ENCODE peak calls at places on chromosomes 11 and 22, in five cellular contexts. X is endodermal cell, O is adrenal gland, K is cardiac muscle cell, D is uterus. J is an unnamed sample. For H3K9me3, the result is how much of the 10 kb centered on the place peaks cover.

GRCh38 chr11:87866951-87867350 is 308.3 kb downstream of the RAB38 start:
- DNase-seq in X (no peak), O (no peak), D (no peak), K (no peak), J (no peak)

GRCh38 chr22:37906364-37907008 is 389 bp downstream of the MICALL1 start:
- DNase-seq in D (peak), O (no peak), K (no peak), X (no peak), J (peak)

GRCh38 chr22:24728790-24729637 is 45.5 kb downstream of the PIWIL3 start:
- DNase-seq in D (peak), X (peak), O (peak), K (peak), J (no peak)

GRCh38 chr11:111063711-111064110 is 181.8 kb upstream of the POU2AF2 start:
- DNase-seq in X (no peak), D (no peak), O (no peak), K (peak), J (no peak)

GRCh38 chr22:44677299-44678244 is 24.4 kb upstream of the PRR5 start:
- DNase-seq in D (no peak), O (no peak), X (no peak), K (no peak), J (peak)

GRCh38 chr11:64078294-64078693 is 42.6 kb downstream of the FLRT1 start:
- DNase-seq in K (peak), D (no peak), X (no peak), O (no peak), J (no peak)

GRCh38 chr11:34926101-34926830 is 9.8 kb downstream of the PDHX start:
- DNase-seq in X (no peak), K (peak), O (no peak), D (no peak), J (peak)

GRCh38 chr11:59614277-59615131 is 1.1 kb downstream of the OSBP start:
- DNase-seq in K (peak), D (no peak), O (peak), X (no peak), J (peak)

GRCh38 chr11:114847599-114847998 is 169.3 kb downstream of the NXPE2 start:
- DNase-seq in X (no peak), O (no peak), D (no peak), K (no peak), J (no peak)

GRCh38 chr22:48702573-48703264 is 1125.0 kb downstream of the BRD1 start:
- DNase-seq in X (peak), D (no peak), K (peak), O (no peak), J (no peak)

GRCh38 chr11:118358071-118358470 is 1.3 kb upstream of the UBE4A start:
- DNase-seq in X (no peak), O (no peak), D (no peak), K (no peak), J (no peak)

GRCh38 chr22:47221840-47222615 is 459.6 kb downstream of the TBC1D22A start:
- DNase-seq in K (no peak), X (no peak), D (no peak), O (no peak), J (no peak)

GRCh38 chr22:25874327-25874726 is 132.3 kb downstream of the MYO18B start:
- DNase-seq in D (no peak), O (no peak), K (no peak), X (no peak), J (no peak)

GRCh38 chr11:113567097-113567496 is 91.9 kb upstream of the DRD2 start:
- DNase-seq in X (no peak), O (no peak), D (no peak), K (no peak), J (no peak)

GRCh38 chr11:15500643-15501042 is 385.9 kb downstream of the INSC start:
- DNase-seq in K (no peak), X (no peak), D (no peak), O (no peak), J (no peak)

GRCh38 chr11:132605794-132606570 is 926.3 kb downstream of the OPCML start:
- DNase-seq in X (no peak), O (no peak), D (no peak), K (no peak), J (no peak)

GRCh38 chr11:64415286-64415685 is 56.3 kb downstream of the RPS6KA4 start:
- DNase-seq in O (no peak), X (no peak), D (peak), K (no peak), J (no peak)

GRCh38 chr11:44615041-44615513 is 49.6 kb downstream of the CD82 start:
- DNase-seq in D (no peak), X (no peak), O (no peak), K (no peak), J (peak)

GRCh38 chr11:35712533-35712932 is 50.0 kb downstream of the TRIM44 start:
- DNase-seq in X (no peak), O (no peak), D (no peak), K (no peak), J (no peak)

GRCh38 chr11:13760115-13760514 is 91.6 kb downstream of the FAR1 start:
- DNase-seq in X (no peak), O (no peak), K (no peak), D (no peak), J (no peak)

GRCh38 chr11:63613517-63614135 is 607 bp downstream of the PLAAT3 start:
- DNase-seq in K (peak), D (peak), O (peak), X (peak), J (peak)

GRCh38 chr22:36816635-36817428 is at the start of gene PVALB:
- DNase-seq in X (peak), K (peak), O (peak), D (peak), J (peak)

GRCh38 chr22:36292823-36293530 is 40.0 kb downstream of the APOL1 start:
- DNase-seq in K (no peak), O (no peak), X (no peak), D (no peak), J (peak)

GRCh38 chr11:26777276-26777939 is 55.5 kb upstream of the SLC5A12 start:
- DNase-seq in X (no peak), K (peak), D (no peak), O (no peak), J (no peak)

GRCh38 chr22:23704829-23705228 is 14.0 kb downstream of the RGL4 start:
- DNase-seq in X (no peak), K (no peak), D (no peak), O (no peak), J (no peak)

GRCh38 chr11:2924381-2924780 is 4.8 kb downstream of the PHLDA2 start:
- DNase-seq in O (no peak), D (no peak), K (no peak), X (no peak), J (no peak)

GRCh38 chr11:74538680-74539079 is 45.2 kb upstream of the LIPT2 start:
- DNase-seq in D (no peak), X (no peak), O (no peak), K (no peak), J (no peak)

GRCh38 chr11:122656073-122656630 is 630 bp downstream of the UBASH3B start:
- DNase-seq in K (peak), D (peak), O (peak), X (no peak), J (peak)

GRCh38 chr11:10328314-10329090 is 23.6 kb downstream of the ADM start:
- DNase-seq in K (peak), O (peak), X (no peak), D (no peak), J (no peak)

GRCh38 chr11:85787168-85787567 is 23.8 kb downstream of the SYTL2 start:
- DNase-seq in X (no peak), D (no peak), O (no peak), K (no peak), J (no peak)

GRCh38 chr11:85784907-85785306 is 26.0 kb downstream of the SYTL2 start:
- DNase-seq in O (no peak), K (no peak), X (no peak), D (no peak), J (no peak)

GRCh38 chr11:85791326-85791990 is 19.5 kb downstream of the SYTL2 start:
- DNase-seq in K (no peak), X (no peak), O (no peak), D (no peak), J (no peak)

GRCh38 chr11:85784480-85784879 is 26.5 kb downstream of the SYTL2 start:
- DNase-seq in X (no peak), O (no peak), D (no peak), K (no peak), J (no peak)

DNA sequence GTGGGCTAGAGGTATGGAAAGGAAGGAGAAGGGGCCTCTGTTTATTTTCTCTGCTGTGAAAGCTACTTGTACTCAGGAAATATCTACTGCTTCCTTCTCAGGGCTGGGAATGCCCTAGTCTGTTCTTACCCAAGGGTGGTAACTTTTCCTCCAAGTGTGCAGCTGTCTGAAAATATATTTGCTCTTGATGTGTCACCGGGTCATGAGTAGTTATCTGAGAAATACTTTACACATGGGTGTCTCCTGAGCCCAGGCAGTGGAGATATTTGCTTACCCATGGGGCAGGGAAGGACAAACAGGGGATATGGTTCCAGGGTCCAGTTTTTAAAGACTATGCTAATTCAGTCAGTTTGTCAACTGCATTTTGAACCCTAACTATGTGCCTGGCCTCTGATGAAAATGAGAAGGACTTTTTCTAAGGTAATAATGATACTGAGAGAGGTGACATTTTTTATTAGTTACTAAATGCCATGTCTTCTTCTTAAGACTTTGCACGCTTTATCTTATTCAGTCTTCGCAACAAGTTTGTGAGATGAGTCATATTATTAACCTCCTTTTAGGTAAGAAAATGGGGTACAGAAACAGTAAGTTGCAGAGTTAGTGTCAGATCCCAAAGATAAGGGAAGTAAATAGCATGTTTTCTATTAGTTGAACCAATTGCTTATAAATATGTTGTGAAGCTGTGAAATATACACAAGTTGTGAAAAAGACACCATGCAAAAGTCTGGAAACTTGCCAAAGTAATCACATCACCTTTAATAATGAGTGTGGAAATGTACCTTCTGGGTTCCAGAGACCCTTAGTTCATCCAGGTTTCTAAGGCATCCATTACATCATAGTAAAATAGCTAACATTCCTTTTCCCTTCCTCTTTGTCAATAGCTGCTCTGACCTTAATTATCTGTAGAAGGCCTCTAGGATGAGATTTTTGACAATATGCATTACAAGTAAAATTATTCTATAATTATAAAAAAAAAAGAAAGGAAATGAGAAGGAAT is 22.8 kb downstream of the SYTL2 start:
- DNase-seq in D (no peak), X (no peak), O (no peak), K (no peak), J (no peak)
- TF ChIP-seq CTCF in D (no peak), X (no peak), O (no peak), K (no peak), J (no peak)

GRCh38 chr11:50073113-50074105 is 40.7 kb downstream of the OR4C45 start:
- DNase-seq in K (no peak), X (no peak), D (no peak), O (no peak), J (no peak)

GRCh38 chr11:50072226-50073112 is 39.8 kb downstream of the OR4C45 start:
- DNase-seq in K (no peak), D (no peak), X (no peak), O (no peak), J (no peak)

GRCh38 chr11:50074161-50074560 is 41.5 kb downstream of the OR4C45 start:
- DNase-seq in K (no peak), O (no peak), D (no peak), X (no peak), J (no peak)

GRCh38 chr11:50071584-50072225 is 39.0 kb downstream of the OR4C45 start:
- DNase-seq in K (no peak), O (no peak), D (no peak), X (no peak), J (no peak)

DNA sequence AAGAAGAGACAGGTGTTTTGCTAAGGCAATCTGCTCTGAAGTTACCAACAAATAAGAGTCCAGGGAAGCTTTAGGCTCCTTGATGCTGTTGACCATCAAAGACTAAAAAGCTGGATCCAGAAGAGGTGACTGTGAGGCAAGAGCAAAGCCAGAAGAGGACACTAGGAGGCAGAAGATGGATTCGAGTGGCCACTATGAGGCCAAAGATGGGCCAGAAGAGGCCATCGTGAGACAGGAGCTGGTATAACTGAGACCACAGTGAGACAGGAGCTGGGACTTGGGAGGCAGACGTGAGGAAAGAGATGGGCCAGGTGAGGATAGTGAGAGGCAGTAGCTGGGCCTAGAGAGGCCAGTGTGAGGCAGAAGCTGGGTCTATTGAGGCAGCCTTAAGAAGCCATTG is 37.7 kb downstream of the OR4C45 start:
- DNase-seq in X (no peak), O (no peak), D (no peak), K (no peak), J (no peak)
- H3K9me3 ChIP-seq in X (under half), O (under half), D (under half), K (under half), J (under half)

DNA sequence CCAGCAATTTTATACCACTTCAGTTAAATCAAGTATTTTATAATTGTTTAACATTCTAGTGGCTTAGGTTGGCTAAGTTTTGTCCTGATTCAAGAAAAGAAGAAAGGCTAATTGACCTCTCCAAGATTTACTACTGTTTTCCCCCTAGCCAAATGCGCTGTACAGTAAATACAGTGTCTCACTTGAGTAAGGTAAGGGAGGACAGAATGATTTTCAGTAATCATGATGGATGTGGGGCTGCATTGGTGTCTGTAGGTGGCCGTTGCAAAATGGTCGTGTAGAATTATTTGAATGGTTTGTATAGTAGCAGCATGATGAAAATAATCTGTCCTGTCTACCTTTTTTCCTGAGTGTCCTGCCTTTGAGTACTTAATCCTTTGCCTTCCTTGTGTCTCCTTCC is 4.6 kb downstream of the CECR2 start:
- DNase-seq in X (no peak), O (no peak), D (no peak), K (no peak), J (no peak)
- H3K27ac ChIP-seq in X (no peak), O (no peak), D (no peak), K (peak), J (no peak)

GRCh38 chr11:20873054-20873453 is 203.7 kb downstream of the NELL1 start:
- DNase-seq in D (no peak), O (peak), K (peak), X (peak), J (no peak)
- TF ChIP-seq CTCF in D (no peak), O (no peak), K (no peak), X (peak), J (no peak)

GRCh38 chr11:130740819-130741218 is 175.5 kb downstream of the SNX19 start:
- DNase-seq in D (no peak), X (no peak), O (no peak), K (no peak), J (no peak)

GRCh38 chr11:130749216-130749615 is 167.1 kb downstream of the SNX19 start:
- DNase-seq in O (no peak), X (no peak), D (no peak), K (no peak), J (no peak)

GRCh38 chr11:130744804-130745203 is 171.5 kb downstream of the SNX19 start:
- DNase-seq in X (no peak), K (no peak), D (no peak), O (no peak), J (no peak)
- H3K9me3 ChIP-seq in X (under half), K (under half), D (under half), O (under half), J (under half)

GRCh38 chr11:69386594-69387408 is 92.8 kb downstream of the MYEOV start:
- DNase-seq in D (no peak), O (peak), K (no peak), X (no peak), J (no peak)
- H3K27ac ChIP-seq in D (no peak), O (no peak), K (no peak), X (no peak), J (no peak)

GRCh38 chr22:39603345-39603744 is 32.8 kb downstream of the CACNA1I start:
- DNase-seq in O (no peak), K (no peak), D (no peak), X (no peak), J (no peak)

GRCh38 chr22:39597236-39597869 is 26.8 kb downstream of the CACNA1I start:
- DNase-seq in D (no peak), O (no peak), K (no peak), X (no peak), J (peak)

GRCh38 chr22:39598017-39598965 is 27.7 kb downstream of the CACNA1I start:
- DNase-seq in D (no peak), K (peak), X (peak), O (peak), J (peak)

GRCh38 chr22:39600491-39601179 is 30.1 kb downstream of the CACNA1I start:
- DNase-seq in X (no peak), D (no peak), K (no peak), O (no peak), J (peak)

DNA sequence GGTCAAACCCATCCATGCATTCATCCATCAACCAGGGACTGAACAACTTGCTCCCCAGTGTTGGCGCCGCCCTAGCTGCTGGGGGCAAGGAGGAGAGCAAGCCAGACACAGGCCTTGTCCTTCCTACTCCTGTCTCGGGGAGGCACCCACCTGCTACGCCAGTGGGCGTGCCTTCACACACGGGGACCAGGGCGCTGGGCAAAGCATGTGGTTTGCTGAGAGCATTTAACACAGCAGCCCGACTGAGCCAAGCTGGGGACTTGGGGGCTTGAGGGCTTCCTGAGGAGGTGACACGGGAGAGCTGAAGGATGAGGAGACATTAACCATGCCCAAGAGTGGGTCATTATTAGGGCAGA is 30.6 kb downstream of the CACNA1I start:
- DNase-seq in D (no peak), X (no peak), K (no peak), O (no peak), J (peak)
- TF ChIP-seq CTCF in D (no peak), X (no peak), K (no peak), O (no peak), J (no peak)

DNA sequence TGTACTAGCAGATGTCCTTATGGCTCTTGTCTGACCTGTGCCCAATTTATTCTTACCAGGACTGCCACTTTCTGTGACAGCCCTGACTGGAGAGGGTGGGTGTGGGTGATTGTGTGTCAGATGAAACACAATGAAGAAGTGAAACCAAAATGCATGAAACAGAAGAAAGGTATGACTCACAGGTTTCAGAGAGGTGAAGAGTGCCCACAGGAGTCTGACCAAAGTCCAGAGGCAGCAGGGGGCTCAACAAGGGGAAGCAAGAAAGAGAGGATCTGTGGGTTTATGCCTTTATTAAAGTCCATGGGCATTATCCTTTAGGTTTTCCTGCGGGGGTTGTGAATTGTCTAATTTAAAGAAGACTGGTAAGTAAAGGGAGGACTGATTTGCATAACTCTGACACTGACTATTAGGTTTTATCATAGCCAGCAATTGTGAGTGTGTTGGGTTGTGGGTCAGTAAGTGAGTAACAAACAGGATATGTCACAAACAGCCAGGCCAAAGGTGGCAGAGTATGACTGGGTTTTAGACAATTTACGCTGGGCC is 3.9 kb upstream of the OR4C6 start:
- DNase-seq in X (no peak), K (no peak), D (no peak), O (no peak), J (no peak)
- H3K9me3 ChIP-seq in X (under half), K (under half), D (under half), O (under half), J (under half)